ENCODE peak calls at places on chromosomes 13 and 19, in four cellular contexts. One of them, this sample, is unnamed.

GRCh38 chr13:107867701-107868661 is 347.4 kb downstream of the LIG4 start:
- DNase-seq in GM12878: no peak
- DNase-seq in A549: peak; percentile 15
- DNase-seq in ovary: peak; percentile 23
- DNase-seq in this sample: no peak

GRCh38 chr19:54551293-54551692 is 22.3 kb upstream of the LILRA2 start:
- DNase-seq in GM12878: peak; percentile 67
- DNase-seq in A549: no peak
- DNase-seq in ovary: no peak
- DNase-seq in this sample: no peak

GRCh38 chr19:51359294-51359693 is 6.9 kb downstream of the ETFB start:
- DNase-seq in ovary: no peak
- DNase-seq in GM12878: no peak
- DNase-seq in A549: peak; percentile 76
- DNase-seq in this sample: no peak

GRCh38 chr19:45514376-45515051 is 7.2 kb downstream of the VASP start:
- DNase-seq in A549: peak; percentile 54
- DNase-seq in ovary: no peak
- DNase-seq in GM12878: no peak
- DNase-seq in this sample: no peak

GRCh38 chr19:46221981-46222610 is 7.4 kb upstream of the IGFL1 start:
- DNase-seq in ovary: peak; percentile 67
- DNase-seq in GM12878: no peak
- DNase-seq in A549: peak; percentile 88
- DNase-seq in this sample: no peak

GRCh38 chr13:48066310-48066989 is 28.5 kb downstream of the MED4 start:
- DNase-seq in GM12878: peak; percentile 42
- DNase-seq in ovary: no peak
- DNase-seq in A549: peak; percentile 20
- DNase-seq in this sample: no peak

GRCh38 chr19:39679056-39679790 is 23.5 kb downstream of the LGALS16 start:
- DNase-seq in A549: no peak
- DNase-seq in GM12878: peak; percentile 86
- DNase-seq in ovary: no peak
- DNase-seq in this sample: no peak

GRCh38 chr13:95553614-95554385 is 1.3 kb downstream of the CLDN10 start:
- DNase-seq in ovary: no peak
- DNase-seq in GM12878: no peak
- DNase-seq in A549: no peak
- DNase-seq in this sample: no peak

GRCh38 chr19:16113727-16114126 is 2.0 kb downstream of the RAB8A start:
- DNase-seq in GM12878: no peak
- DNase-seq in ovary: no peak
- DNase-seq in A549: no peak
- DNase-seq in this sample: no peak

GRCh38 chr19:33487901-33488817 is 33.4 kb downstream of the PEPD start:
- DNase-seq in ovary: no peak
- DNase-seq in A549: no peak
- DNase-seq in GM12878: no peak
- DNase-seq in this sample: no peak

GRCh38 chr13:55160911-55161310 is 1979.8 kb upstream of the PRR20A start:
- DNase-seq in ovary: no peak
- DNase-seq in GM12878: no peak
- DNase-seq in A549: no peak
- DNase-seq in this sample: no peak

GRCh38 chr19:16244091-16244490 is 46.4 kb downstream of the AP1M1 start:
- DNase-seq in A549: no peak
- DNase-seq in ovary: no peak
- DNase-seq in GM12878: no peak
- DNase-seq in this sample: no peak

GRCh38 chr13:53343345-53343744 is 314.7 kb downstream of the OLFM4 start:
- DNase-seq in GM12878: no peak
- DNase-seq in ovary: no peak
- DNase-seq in A549: no peak
- DNase-seq in this sample: no peak

GRCh38 chr13:107650081-107650701 is 565.1 kb downstream of the LIG4 start:
- DNase-seq in A549: peak; percentile 27
- DNase-seq in GM12878: no peak
- DNase-seq in ovary: peak; percentile 43
- DNase-seq in this sample: peak; percentile 15

GRCh38 chr13:51894239-51894638 is 32.5 kb downstream of the CCDC70 start:
- DNase-seq in GM12878: no peak
- DNase-seq in A549: no peak
- DNase-seq in ovary: no peak
- DNase-seq in this sample: no peak

GRCh38 chr13:111659236-111659635 is 338.8 kb downstream of the TEX29 start:
- DNase-seq in ovary: no peak
- DNase-seq in GM12878: no peak
- DNase-seq in A549: no peak
- DNase-seq in this sample: no peak

GRCh38 chr19:46453661-46454060 is 17.7 kb downstream of the PNMA8A start:
- DNase-seq in GM12878: no peak
- DNase-seq in ovary: no peak
- DNase-seq in A549: no peak
- DNase-seq in this sample: no peak

GRCh38 chr19:5292843-5293606 is 47.6 kb downstream of the PTPRS start:
- DNase-seq in ovary: peak; percentile 85
- DNase-seq in A549: peak; percentile 58
- DNase-seq in GM12878: no peak
- DNase-seq in this sample: peak; percentile 55

GRCh38 chr13:43110036-43110435 is 86.7 kb downstream of the DNAJC15 start:
- DNase-seq in GM12878: no peak
- DNase-seq in A549: no peak
- DNase-seq in ovary: no peak
- DNase-seq in this sample: no peak

GRCh38 chr13:41723136-41723535 is 237.8 kb downstream of the VWA8 start:
- DNase-seq in GM12878: no peak
- DNase-seq in A549: no peak
- DNase-seq in ovary: no peak
- DNase-seq in this sample: no peak

GRCh38 chr13:27339299-27339698 is 68.7 kb downstream of the RASL11A start:
- DNase-seq in A549: peak; percentile 73
- DNase-seq in ovary: no peak
- DNase-seq in GM12878: no peak
- DNase-seq in this sample: peak; percentile 29

GRCh38 chr19:41219924-41220567 is 1.0 kb downstream of the AXL start:
- DNase-seq in ovary: peak; percentile 58
- DNase-seq in A549: peak; percentile 59
- DNase-seq in GM12878: no peak
- DNase-seq in this sample: peak; percentile 33

GRCh38 chr19:11538232-11539036 is at the start of gene CNN1:
- DNase-seq in GM12878: no peak
- DNase-seq in A549: no peak
- DNase-seq in ovary: peak; percentile 86
- DNase-seq in this sample: no peak

GRCh38 chr19:44912854-44913253 is 1.6 kb upstream of the APOC1 start:
- DNase-seq in GM12878: no peak
- DNase-seq in ovary: peak; percentile 73
- DNase-seq in A549: no peak
- DNase-seq in this sample: no peak

GRCh38 chr19:38650180-38650775 is 2.8 kb downstream of the ACTN4 start:
- DNase-seq in GM12878: no peak
- DNase-seq in ovary: no peak
- DNase-seq in A549: peak; percentile 53
- DNase-seq in this sample: no peak

GRCh38 chr13:108917581-108917980 is 288.2 kb downstream of the MYO16 start:
- DNase-seq in GM12878: no peak
- DNase-seq in ovary: no peak
- DNase-seq in A549: no peak
- DNase-seq in this sample: no peak

GRCh38 chr13:44040070-44040753 is 160.5 kb downstream of the LACC1 start:
- DNase-seq in GM12878: no peak
- DNase-seq in ovary: no peak
- DNase-seq in A549: no peak
- DNase-seq in this sample: no peak

GRCh38 chr19:53545271-53546065 is 7.5 kb downstream of the ZNF331 start:
- DNase-seq in A549: peak; percentile 97
- DNase-seq in ovary: no peak
- DNase-seq in GM12878: no peak
- DNase-seq in this sample: no peak

GRCh38 chr13:94239135-94239534 is 240.3 kb downstream of the DCT start:
- DNase-seq in GM12878: no peak
- DNase-seq in A549: no peak
- DNase-seq in ovary: no peak
- DNase-seq in this sample: no peak

GRCh38 chr13:99654076-99654475 is 152.8 kb downstream of the TM9SF2 start:
- DNase-seq in A549: no peak
- DNase-seq in ovary: no peak
- DNase-seq in GM12878: no peak
- DNase-seq in this sample: no peak

GRCh38 chr19:38120471-38121030 is 103.5 kb downstream of the DPF1 start:
- DNase-seq in A549: no peak
- DNase-seq in GM12878: no peak
- DNase-seq in ovary: no peak
- DNase-seq in this sample: no peak

GRCh38 chr13:28631792-28632191 is 27.1 kb upstream of the POMP start:
- DNase-seq in A549: no peak
- DNase-seq in GM12878: no peak
- DNase-seq in ovary: no peak
- DNase-seq in this sample: no peak

DNA sequence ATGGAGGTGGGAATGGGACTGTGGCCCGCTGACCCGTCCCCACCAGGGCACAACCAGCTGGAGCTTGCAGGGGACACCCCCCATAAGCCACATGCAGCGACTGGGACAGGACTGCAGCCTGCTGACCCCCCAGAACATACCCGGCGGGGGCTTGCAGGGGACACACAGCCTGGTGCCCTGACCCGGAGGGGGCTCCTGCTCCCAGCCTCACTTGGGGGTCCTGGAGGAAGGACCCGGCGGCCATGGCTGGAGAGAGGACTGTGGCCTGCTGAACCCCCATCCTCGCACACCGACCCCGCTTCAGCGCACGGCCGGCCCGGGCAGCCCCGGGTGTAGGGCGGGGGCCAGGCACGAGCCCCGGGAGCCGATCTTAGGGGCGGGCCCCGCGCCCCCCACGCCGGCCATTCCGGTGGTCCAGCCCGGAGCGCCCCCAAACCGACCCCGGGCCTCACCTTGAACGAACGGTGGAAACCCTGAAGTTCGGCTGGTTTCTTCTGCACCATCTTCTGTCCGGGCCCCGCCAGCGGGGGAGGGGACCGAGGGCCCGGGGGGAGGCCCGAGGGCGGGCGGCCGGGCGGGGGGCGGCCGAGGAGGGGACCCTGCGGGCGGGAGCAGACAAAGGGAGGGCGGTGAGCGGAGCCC is 574 bp downstream of the MKNK2 start:
- DNase-seq in ovary: no peak
- DNase-seq in A549: no peak
- DNase-seq in GM12878: no peak
- DNase-seq in this sample: no peak
- H3K4me1 ChIP-seq in ovary: peaks cover 36% of the 10 kb centered on the region
- H3K4me1 ChIP-seq in A549: peaks cover 61% of the 10 kb centered on the region
- H3K4me1 ChIP-seq in GM12878: peaks cover 50% of the 10 kb centered on the region
- H3K4me1 ChIP-seq in this sample: peaks cover 74% of the 10 kb centered on the region

DNA sequence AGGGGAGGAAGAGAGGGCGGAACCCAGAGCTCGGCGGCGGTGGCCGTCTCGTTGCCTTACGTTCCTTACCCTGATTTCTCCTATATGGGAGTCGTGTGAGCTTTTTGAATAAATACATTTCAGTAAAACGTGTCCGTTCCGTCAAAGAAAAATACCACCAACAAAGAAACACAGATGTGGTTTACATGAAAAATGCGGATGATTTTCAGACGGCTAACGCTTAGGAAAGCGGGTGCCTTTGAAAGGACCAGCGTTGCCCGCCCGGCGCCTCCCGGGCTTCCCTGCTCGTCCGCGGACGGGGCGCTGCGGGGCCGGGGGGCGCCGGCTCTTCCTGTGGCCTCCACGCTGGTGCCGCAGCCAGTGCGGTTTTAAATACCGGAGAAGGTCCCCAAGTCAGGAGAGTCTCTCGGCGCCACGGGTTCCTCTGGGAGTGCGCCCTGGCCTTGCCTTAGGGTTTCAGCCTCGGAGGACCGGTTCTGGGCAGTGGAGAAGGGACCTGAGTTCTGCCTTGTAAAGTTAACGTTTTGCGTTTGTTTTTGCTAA is 813 bp downstream of the UPF3A start:
- DNase-seq in GM12878: peak; percentile 23
- DNase-seq in ovary: peak; percentile 43
- DNase-seq in A549: peak; percentile 71
- DNase-seq in this sample: no peak
- TF ChIP-seq EP300 in GM12878: no peak
- TF ChIP-seq EP300 in ovary: no peak
- TF ChIP-seq EP300 in A549: no peak
- TF ChIP-seq EP300 in this sample: peak; percentile 5

DNA sequence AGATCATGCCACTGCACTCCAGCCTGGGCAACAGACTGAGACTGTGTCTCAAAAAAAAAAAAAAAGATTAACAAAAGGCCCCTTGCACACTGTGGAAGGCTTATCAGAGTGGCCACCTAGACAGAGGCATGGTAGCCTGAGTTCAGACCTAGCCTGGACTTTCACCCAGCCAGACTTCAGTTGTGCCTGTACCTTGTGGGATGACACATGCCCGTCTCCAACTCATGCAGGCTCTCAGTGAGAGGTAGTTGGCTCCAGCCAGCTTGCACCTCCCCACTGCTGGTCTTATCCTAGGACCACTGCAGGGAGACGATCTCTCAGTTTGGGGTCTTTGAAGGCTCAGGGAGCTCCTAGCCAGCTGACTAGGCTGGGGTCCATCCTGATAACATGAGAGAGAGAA is 52.2 kb downstream of the GATAD2A start:
- DNase-seq in ovary: no peak
- DNase-seq in GM12878: no peak
- DNase-seq in A549: no peak
- DNase-seq in this sample: no peak
- H3K4me1 ChIP-seq in ovary: peaks cover 24% of the 10 kb centered on the region
- H3K4me1 ChIP-seq in GM12878: peaks cover 50% of the 10 kb centered on the region
- H3K4me1 ChIP-seq in A549: peaks cover 4% of the 10 kb centered on the region
- H3K4me1 ChIP-seq in this sample: no peaks in the 10 kb centered on the region

DNA sequence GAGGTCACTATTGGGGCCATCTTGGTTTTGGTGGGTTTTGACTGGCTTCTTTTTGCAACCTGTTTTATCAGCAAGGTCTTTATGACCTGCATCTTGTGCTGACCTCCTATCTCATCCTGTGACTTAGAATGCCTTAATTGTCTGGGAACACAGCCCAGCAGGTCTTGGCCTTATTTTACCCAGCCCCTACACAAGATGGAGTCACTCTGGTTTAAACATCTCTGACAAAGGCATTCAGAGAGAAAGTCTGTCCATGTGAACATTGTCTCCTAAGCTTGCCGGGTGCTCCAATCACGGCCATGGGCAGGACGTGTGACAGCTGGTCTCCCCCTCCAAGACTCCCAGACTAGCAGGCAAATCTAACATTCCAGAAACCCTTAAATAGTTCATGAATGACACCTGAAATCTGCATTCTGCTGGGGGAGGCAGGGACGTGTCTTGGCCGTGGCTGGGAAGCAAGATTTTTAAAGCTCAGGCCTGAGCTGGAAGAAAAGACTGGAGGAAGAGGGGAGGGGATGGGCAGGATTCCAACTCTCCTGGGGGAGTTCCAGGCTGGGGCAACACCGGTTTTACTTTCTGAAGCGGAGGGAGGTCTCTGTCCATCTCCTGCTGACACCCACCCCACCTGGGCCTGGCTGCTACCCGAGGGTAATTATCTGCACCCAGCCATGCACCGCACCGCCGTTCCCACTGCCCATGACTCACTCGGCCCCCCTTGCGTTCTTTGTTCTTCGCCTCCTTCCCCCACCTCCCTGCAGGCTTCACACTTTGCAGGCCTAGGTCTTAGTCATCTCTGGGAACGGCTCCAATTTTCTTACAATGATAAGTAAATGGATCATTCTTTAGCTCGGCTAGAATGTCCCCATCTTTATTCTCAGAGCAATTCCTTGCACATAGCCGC is 11.5 kb upstream of the OR1M1 start:
- DNase-seq in GM12878: no peak
- DNase-seq in ovary: peak; percentile 75
- DNase-seq in A549: peak; percentile 97
- DNase-seq in this sample: peak; percentile 59
- TF ChIP-seq EP300 in GM12878: no peak
- TF ChIP-seq EP300 in ovary: no peak
- TF ChIP-seq EP300 in A549: peak; percentile 72
- TF ChIP-seq EP300 in this sample: no peak